ENCODE peak calls at places on chromosomes 3 and 15, in six cellular contexts. C is GM10248, B is tibial nerve, A is GM13977, R is esophagus muscularis mucosa, G is Calu3. P is an unnamed sample.

GRCh38 chr3:31416980-31417379 is 115.7 kb upstream of the STT3B start:
- DNase-seq in C (no peak), B (no peak), A (no peak), R (no peak), G (no peak), P (no peak)

GRCh38 chr3:128083980-128084674 is 31.9 kb downstream of the SEC61A1 start:
- DNase-seq in C (no peak), B (no peak), A (no peak), R (no peak), G (no peak), P (no peak)

GRCh38 chr3:177041021-177041729 is 156.1 kb downstream of the TBL1XR1 start:
- DNase-seq in C (no peak), B (peak), A (no peak), R (peak), G (no peak), P (no peak)

GRCh38 chr15:23857028-23857641 is 170.0 kb upstream of the NDN start:
- DNase-seq in C (no peak), B (peak), A (no peak), R (no peak), G (no peak), P (no peak)

GRCh38 chr3:16906679-16907078 is 21.9 kb downstream of the PLCL2 start:
- DNase-seq in C (no peak), B (no peak), A (no peak), R (no peak), G (no peak), P (no peak)

GRCh38 chr3:117700573-117701360 is 991.2 kb downstream of the TUSC7 start:
- DNase-seq in C (no peak), B (no peak), A (no peak), R (no peak), G (no peak), P (no peak)

GRCh38 chr3:44070841-44071240 is 170.8 kb upstream of the TOPAZ1 start:
- DNase-seq in C (no peak), B (no peak), A (no peak), R (peak), G (no peak), P (no peak)

GRCh38 chr3:146277953-146278631 is 27.2 kb upstream of the PLSCR4 start:
- DNase-seq in C (no peak), B (peak), A (no peak), R (no peak), G (no peak), P (no peak)

GRCh38 chr15:33837294-33837693 is 131.0 kb upstream of the CHRM5 start:
- DNase-seq in C (no peak), B (no peak), A (no peak), R (no peak), G (no peak), P (no peak)

GRCh38 chr3:111963424-111963823 is 15.4 kb upstream of the ABHD10 start:
- DNase-seq in C (no peak), B (no peak), A (no peak), R (no peak), G (no peak), P (no peak)

GRCh38 chr15:73843787-73844186 is 29.6 kb upstream of the TBC1D21 start:
- DNase-seq in C (no peak), B (no peak), A (no peak), R (no peak), G (no peak), P (no peak)

GRCh38 chr3:13878711-13879101 is 1.2 kb downstream of the WNT7A start:
- DNase-seq in C (no peak), B (no peak), A (no peak), R (no peak), G (peak), P (no peak)

GRCh38 chr3:52036829-52037228 is 19.5 kb downstream of the DUSP7 start:
- DNase-seq in C (no peak), B (no peak), A (no peak), R (no peak), G (no peak), P (no peak)

GRCh38 chr3:5791558-5791957 is 604.1 kb downstream of the EDEM1 start:
- DNase-seq in C (no peak), B (no peak), A (no peak), R (no peak), G (no peak), P (no peak)

GRCh38 chr15:93042691-93043378 is 46.2 kb downstream of the RGMA start:
- DNase-seq in C (no peak), B (no peak), A (no peak), R (no peak), G (no peak), P (no peak)

GRCh38 chr3:188122571-188123169 is 31.3 kb upstream of the LPP start:
- DNase-seq in C (no peak), B (no peak), A (no peak), R (no peak), G (no peak), P (no peak)

GRCh38 chr3:48997714-48998637 is 7.9 kb downstream of the P4HTM start:
- DNase-seq in C (no peak), B (no peak), A (no peak), R (no peak), G (no peak), P (no peak)

GRCh38 chr3:128867200-128868125 is 12.0 kb upstream of the ACAD9 start:
- DNase-seq in C (no peak), B (no peak), A (no peak), R (no peak), G (no peak), P (no peak)

GRCh38 chr15:68424754-68425390 is 7.1 kb downstream of the ITGA11 start:
- DNase-seq in C (no peak), B (no peak), A (no peak), R (no peak), G (no peak), P (no peak)

GRCh38 chr15:90106522-90107117 is 4.4 kb upstream of the IDH2 start:
- DNase-seq in C (no peak), B (no peak), A (no peak), R (no peak), G (peak), P (no peak)

GRCh38 chr3:67000006-67000405 is 1.9 kb downstream of the KBTBD8 start:
- DNase-seq in C (peak), B (no peak), A (peak), R (no peak), G (no peak), P (no peak)

GRCh38 chr15:36590838-36591237 is 11.4 kb downstream of the CDIN1 start:
- DNase-seq in C (no peak), B (no peak), A (no peak), R (no peak), G (no peak), P (no peak)

GRCh38 chr15:57030011-57030410 is 111.6 kb downstream of the TCF12 start:
- DNase-seq in C (no peak), B (no peak), A (no peak), R (no peak), G (no peak), P (no peak)

GRCh38 chr15:55434989-55435825 is 26.9 kb downstream of the PIERCE2 start:
- DNase-seq in C (peak), B (peak), A (peak), R (no peak), G (peak), P (no peak)

DNA sequence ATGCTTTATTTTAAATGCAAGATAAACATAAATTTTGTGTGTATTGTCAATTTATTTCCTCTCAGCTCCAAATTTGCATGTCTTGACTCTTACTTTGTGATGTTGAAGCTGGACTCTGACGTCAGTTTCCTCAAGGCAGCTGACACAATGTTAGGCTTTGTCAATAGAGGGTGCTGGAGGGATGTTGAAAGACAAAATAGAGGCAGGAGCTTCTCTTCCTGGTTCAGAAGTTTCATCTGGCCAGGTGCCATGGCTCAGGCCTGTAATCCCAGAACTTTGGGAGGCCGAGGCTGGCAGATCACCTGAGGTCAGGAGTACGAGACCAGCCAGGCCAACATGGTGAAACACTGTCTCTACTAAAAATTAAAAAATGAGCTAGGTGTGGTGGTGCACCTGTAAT is 408.6 kb downstream of the GBE1 start:
- DNase-seq in C (no peak), B (no peak), A (no peak), R (no peak), G (peak), P (no peak)
- TF ChIP-seq CTCF in C (no peak), B (no peak), A (peak), R (no peak), G (no peak), P (peak)

GRCh38 chr15:39641187-39641889 is 60.5 kb downstream of the THBS1 start:
- DNase-seq in C (no peak), B (no peak), A (no peak), R (no peak), G (peak), P (no peak)
- TF ChIP-seq CTCF in C (no peak), B (no peak), A (no peak), R (no peak), G (no peak), P (no peak)

DNA sequence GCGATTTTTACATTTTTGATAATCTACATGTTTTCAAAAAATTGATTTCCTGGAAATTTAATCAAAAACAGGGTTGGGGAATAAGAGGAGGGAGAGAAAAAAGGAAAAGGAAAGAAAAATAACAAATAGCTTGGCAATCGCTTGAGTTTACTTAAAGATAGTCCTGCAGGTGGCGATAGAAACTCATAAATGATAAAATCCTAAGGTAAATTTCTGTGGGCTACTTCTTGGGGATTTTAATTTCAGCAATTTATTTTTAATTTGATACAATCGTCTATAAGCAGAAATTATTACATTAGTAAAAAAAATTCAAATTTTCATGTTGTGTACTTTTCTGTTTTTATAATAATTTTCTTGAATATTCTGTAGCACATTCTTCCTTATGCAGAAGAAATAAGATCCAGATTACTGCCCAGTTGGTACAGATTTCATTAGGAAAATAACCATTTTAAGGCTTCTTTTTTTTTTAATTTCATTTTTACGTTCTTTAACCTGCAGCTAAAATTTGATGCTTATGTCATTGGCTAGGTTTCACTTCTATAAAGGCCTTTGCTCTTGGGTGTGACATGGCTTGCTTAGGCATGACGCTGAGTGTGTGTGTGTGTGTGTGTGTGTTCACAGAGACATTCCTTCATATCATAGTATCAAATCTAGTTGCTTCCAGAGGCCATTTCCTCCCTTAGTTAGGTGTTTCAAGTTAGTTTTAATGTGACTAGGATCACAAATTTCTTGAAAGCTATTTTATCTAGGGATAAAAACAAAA is 181.8 kb downstream of the MCTP2 start:
- DNase-seq in C (no peak), B (no peak), A (no peak), R (no peak), G (no peak), P (no peak)
- TF ChIP-seq CTCF in C (no peak), B (peak), A (peak), R (peak), G (peak), P (peak)

DNA sequence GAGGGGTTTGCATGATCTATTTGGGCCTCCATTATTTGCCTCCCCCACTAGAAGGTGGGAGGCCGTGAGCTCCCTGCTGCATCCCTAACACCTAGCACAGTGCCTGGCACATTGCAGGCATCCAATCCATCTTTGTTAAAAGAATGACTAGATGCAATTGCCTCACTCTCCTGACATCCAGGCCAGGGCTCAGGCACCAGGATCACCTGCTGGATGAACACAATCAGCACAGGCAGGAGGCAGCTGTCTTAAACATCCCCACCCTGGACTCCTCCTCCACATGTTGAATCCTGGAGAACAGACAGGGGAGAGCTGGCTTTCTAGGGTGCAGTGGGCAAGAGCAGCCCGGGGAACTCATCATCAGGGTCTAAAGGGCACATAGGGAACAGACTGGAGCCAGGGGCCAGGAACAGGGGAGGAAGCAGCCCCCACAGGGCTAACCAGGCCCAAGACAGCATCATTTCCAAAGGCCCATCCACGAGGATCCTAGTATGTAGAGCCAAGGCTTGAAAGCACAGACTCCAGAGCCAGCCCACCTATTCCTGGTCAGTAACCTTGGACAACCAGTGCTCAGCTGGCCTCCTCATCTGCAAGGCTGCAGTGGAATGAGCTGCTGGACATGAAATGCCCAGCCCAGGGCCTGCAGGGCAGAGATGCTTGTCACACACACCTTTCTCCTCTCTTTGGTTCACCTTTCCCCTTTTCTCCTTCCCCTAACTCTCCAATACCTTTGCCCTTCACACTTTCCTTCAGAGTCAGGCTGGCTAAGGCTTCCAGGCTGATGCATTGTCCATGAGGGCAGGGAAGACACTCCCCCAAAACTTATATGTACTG is 254.4 kb upstream of the TLE3 start:
- DNase-seq in C (no peak), B (no peak), A (no peak), R (no peak), G (no peak), P (peak)
- TF ChIP-seq CTCF in C (no peak), B (no peak), A (no peak), R (no peak), G (no peak), P (no peak)